ENCODE peak calls at places on chromosomes 6 and 20, in six cellular contexts. T, Y, F, N, U and Z are unnamed samples.

GRCh38 chr20:2519115-2519815 is 10.6 kb upstream of the ZNF343 start:
- DNase-seq in U (peak), T (no peak), N (no peak), Y (no peak), F (no peak), Z (no peak)

GRCh38 chr6:133971861-133972260 is 18.8 kb downstream of the TBPL1 start:
- DNase-seq in N (no peak), U (no peak), F (no peak), Y (no peak), T (no peak), Z (no peak)

GRCh38 chr20:8790442-8791074 is 278.3 kb upstream of the PLCB4 start:
- DNase-seq in N (peak), T (peak), U (peak), F (peak), Y (peak), Z (peak)

GRCh38 chr20:43446361-43446879 is 11.3 kb upstream of the SRSF6 start:
- DNase-seq in T (peak), N (no peak), U (peak), Y (no peak), F (no peak), Z (no peak)

GRCh38 chr6:19757036-19757435 is 80.1 kb upstream of the ID4 start:
- DNase-seq in T (no peak), U (peak), N (no peak), Y (no peak), F (no peak), Z (peak)

GRCh38 chr20:50728981-50729874 is 2.2 kb upstream of the PARD6B start:
- DNase-seq in F (no peak), T (no peak), N (no peak), U (no peak), Y (no peak), Z (peak)

GRCh38 chr20:8756410-8756809 is 312.5 kb upstream of the PLCB4 start:
- DNase-seq in U (peak), Y (no peak), N (no peak), T (no peak), F (peak), Z (peak)

GRCh38 chr20:23566199-23566932 is 1.9 kb downstream of the CST9L start:
- DNase-seq in T (no peak), U (no peak), Y (no peak), N (no peak), F (no peak), Z (no peak)

GRCh38 chr6:119957195-119957594 is 607.6 kb upstream of the MAN1A1 start:
- DNase-seq in T (no peak), U (no peak), N (no peak), Y (no peak), F (no peak), Z (no peak)

GRCh38 chr6:72946766-72947165 is 278.5 kb downstream of the KHDC1L start:
- DNase-seq in N (no peak), U (peak), Y (no peak), F (no peak), T (no peak), Z (no peak)

GRCh38 chr20:20412750-20413149 is 44.8 kb downstream of the INSM1 start:
- DNase-seq in T (no peak), N (no peak), U (no peak), Y (no peak), F (no peak), Z (no peak)

GRCh38 chr6:6875818-6876470 is 231.8 kb upstream of the RREB1 start:
- DNase-seq in N (no peak), Y (no peak), T (no peak), F (no peak), U (peak), Z (peak)

GRCh38 chr20:49482621-49483017 is at the start of gene KCNB1:
- DNase-seq in F (no peak), U (peak), Y (no peak), T (peak), N (peak), Z (peak)

GRCh38 chr6:153231048-153231635 is 100.1 kb upstream of the RGS17 start:
- DNase-seq in N (peak), T (peak), U (no peak), F (peak), Y (no peak), Z (peak)

GRCh38 chr6:45681860-45682488 is 304.2 kb upstream of the SUPT3H start:
- DNase-seq in F (no peak), U (peak), Y (no peak), N (peak), T (no peak), Z (peak)

GRCh38 chr6:82875573-82876185 is 190.0 kb downstream of the UBE3D start:
- DNase-seq in N (no peak), T (no peak), U (peak), Y (no peak), F (no peak), Z (peak)

GRCh38 chr20:39773380-39774000 is 811.3 kb downstream of the DHX35 start:
- DNase-seq in T (no peak), U (no peak), N (no peak), Y (no peak), F (no peak), Z (no peak)

GRCh38 chr6:63788569-63788968 is 153.0 kb downstream of the PHF3 start:
- DNase-seq in N (no peak), Y (no peak), T (no peak), F (no peak), U (no peak), Z (no peak)

GRCh38 chr20:44776977-44777376 is 31.3 kb downstream of the KCNK15 start:
- DNase-seq in Y (no peak), U (peak), N (no peak), F (no peak), T (peak), Z (peak)

GRCh38 chr6:39289490-39289889 is 24.7 kb downstream of the KCNK17 start:
- DNase-seq in F (no peak), U (no peak), T (no peak), Y (no peak), N (no peak), Z (no peak)

GRCh38 chr6:45637056-45637455 is 259.3 kb upstream of the SUPT3H start:
- DNase-seq in T (peak), Y (no peak), F (no peak), U (no peak), N (no peak), Z (no peak)

GRCh38 chr6:55777461-55777860 is 97.9 kb downstream of the BMP5 start:
- DNase-seq in Y (no peak), N (no peak), F (no peak), T (no peak), U (no peak), Z (no peak)

GRCh38 chr6:24252215-24252614 is 105.6 kb downstream of the DCDC2 start:
- DNase-seq in Y (no peak), N (no peak), T (no peak), U (no peak), F (no peak), Z (no peak)

GRCh38 chr6:146857180-146857959 is 258.6 kb downstream of the ADGB start:
- DNase-seq in U (peak), T (peak), Y (peak), N (peak), F (peak), Z (peak)

GRCh38 chr6:38341501-38341900 is 298.2 kb downstream of the BTBD9 start:
- DNase-seq in Y (no peak), N (no peak), F (no peak), U (no peak), T (no peak), Z (no peak)

GRCh38 chr6:76441850-76442249 is 369.4 kb upstream of the IMPG1 start:
- DNase-seq in U (no peak), N (no peak), T (no peak), Y (no peak), F (no peak), Z (no peak)

GRCh38 chr6:135673671-135674309 is 176.2 kb upstream of the AHI1 start:
- DNase-seq in F (no peak), U (no peak), Y (no peak), T (no peak), N (no peak), Z (no peak)

GRCh38 chr20:31867011-31867410 is 3.3 kb downstream of the DUSP15 start:
- DNase-seq in T (no peak), U (no peak), N (no peak), F (no peak), Y (no peak), Z (no peak)

GRCh38 chr20:64053841-64054661 is 4.6 kb upstream of the SOX18 start:
- DNase-seq in Y (no peak), N (peak), U (no peak), F (no peak), T (peak), Z (no peak)

GRCh38 chr20:42093542-42094440 is 475.6 kb upstream of the CHD6 start:
- DNase-seq in U (no peak), N (no peak), T (no peak), F (peak), Y (peak), Z (no peak)

GRCh38 chr20:257419-257818 is at the start of gene DEFB132:
- DNase-seq in Y (no peak), N (no peak), T (no peak), F (no peak), U (no peak), Z (no peak)

GRCh38 chr20:1944345-1945099 is 49.3 kb downstream of the SIRPA start:
- DNase-seq in N (no peak), F (no peak), U (no peak), Y (no peak), T (no peak), Z (no peak)

GRCh38 chr6:6766230-6766905 is 177.8 kb downstream of the LY86 start:
- DNase-seq in F (no peak), N (no peak), T (no peak), U (no peak), Y (no peak), Z (no peak)

GRCh38 chr6:44001318-44001868 is 125.9 kb downstream of the MRPL14 start:
- DNase-seq in N (peak), T (peak), Y (no peak), U (no peak), F (peak), Z (peak)